ENCODE peak calls at places on chromosomes 3 and 15, in six cellular contexts. G is brain microvascular endothelial cell, A is 8988T, O is T-helper 9 cell, S is substantia nigra, K is KBM-7. M is an unnamed sample.

GRCh38 chr3:81363816-81364215 is 397.6 kb downstream of the GBE1 start:
- DNase-seq in S (no peak), K (no peak), G (no peak), O (no peak), A (no peak), M (no peak)

GRCh38 chr15:56428821-56429458 is 36.0 kb downstream of the MNS1 start:
- DNase-seq in S (no peak), G (no peak), A (no peak), K (peak; percentile 66), O (no peak), M (no peak)

GRCh38 chr15:68930268-68931022 is at the start of gene SPESP1:
- DNase-seq in K (no peak), O (peak; percentile 18), A (no peak), S (no peak), G (peak; percentile 1), M (no peak)

GRCh38 chr3:49377483-49377882 is 19.3 kb upstream of the GPX1 start:
- DNase-seq in A (no peak), G (peak; percentile 71), S (no peak), O (no peak), K (peak; percentile 72), M (no peak)

GRCh38 chr3:48661501-48662139 is 1.1 kb downstream of the CELSR3 start:
- DNase-seq in G (peak; percentile 18), K (peak; percentile 72), O (peak; percentile 72), S (peak; percentile 39), A (no peak), M (no peak)

GRCh38 chr3:184211297-184211696 is 18.1 kb upstream of the VWA5B2 start:
- DNase-seq in O (no peak), S (no peak), K (no peak), G (no peak), A (no peak), M (no peak)

GRCh38 chr3:129182390-129183180 is 1.1 kb downstream of the CNBP start:
- DNase-seq in K (peak; percentile 67), S (no peak), O (no peak), G (no peak), A (no peak), M (no peak)

GRCh38 chr3:46923559-46924350 is 46.2 kb downstream of the PTH1R start:
- DNase-seq in S (peak; percentile 12), A (peak; percentile 81), O (no peak), G (no peak), K (peak; percentile 54), M (no peak)

GRCh38 chr15:92887869-92888268 is 12.3 kb upstream of the CHD2 start:
- DNase-seq in G (no peak), O (no peak), K (no peak), S (no peak), A (no peak), M (no peak)

GRCh38 chr3:74630602-74631001 is 16.1 kb upstream of the CNTN3 start:
- DNase-seq in S (no peak), O (no peak), G (no peak), A (no peak), K (no peak), M (no peak)

GRCh38 chr15:39642011-39642640 is 61.2 kb downstream of the THBS1 start:
- DNase-seq in O (no peak), A (no peak), S (no peak), K (no peak), G (peak; percentile 45), M (no peak)